ENCODE peak calls at places on chromosomes 2 and 18, in six cellular contexts. C is heart left ventricle; A is stimulated activated CD8-positive, alpha-beta memory T cell treated with anti-CD3 and anti-CD28 coated beads, Interleukin-15, amount 100 ng/mL, for 24 hours; T is LoVo; P is cardiac muscle cell; M is NCI-H2081. B is an unnamed sample.

GRCh38 chr18:42798606-42799005 is 316.9 kb downstream of the RIT2 start:
- DNase-seq in C (no peak), A (no peak), T (no peak), P (no peak), M (no peak), B (no peak)

GRCh38 chr2:140502951-140503630 is 1627.7 kb downstream of the LRP1B start:
- DNase-seq in C (no peak), A (no peak), T (peak), P (peak), M (no peak), B (no peak)

GRCh38 chr2:191746306-191746705 is 68.4 kb downstream of the NABP1 start:
- DNase-seq in C (no peak), A (no peak), T (no peak), P (no peak), M (no peak), B (no peak)

GRCh38 chr2:64062840-64063239 is 43.6 kb upstream of the VPS54 start:
- DNase-seq in C (no peak), A (no peak), T (peak), P (peak), M (no peak), B (peak)

GRCh38 chr2:205849136-205849535 is 166.8 kb downstream of the NRP2 start:
- DNase-seq in C (no peak), A (no peak), T (no peak), P (no peak), M (no peak), B (no peak)

GRCh38 chr2:48322251-48322650 is 207.7 kb upstream of the STON1 start:
- DNase-seq in C (no peak), A (no peak), T (no peak), P (no peak), M (no peak), B (no peak)

GRCh38 chr18:55406374-55407045 is 181.5 kb downstream of the TCF4 start:
- DNase-seq in C (no peak), A (no peak), T (no peak), P (no peak), M (peak), B (no peak)

GRCh38 chr2:53407363-53408080 is 360.1 kb upstream of the CHAC2 start:
- DNase-seq in C (no peak), A (no peak), T (no peak), P (no peak), M (no peak), B (no peak)

GRCh38 chr2:219142329-219142728 is 18.3 kb downstream of the NHEJ1 start:
- DNase-seq in C (no peak), A (no peak), T (no peak), P (peak), M (no peak), B (peak)

GRCh38 chr18:51191139-51191717 is 6.3 kb downstream of the MEX3C start:
- DNase-seq in C (no peak), A (no peak), T (no peak), P (no peak), M (no peak), B (no peak)

GRCh38 chr2:101696272-101697123 is 1.0 kb upstream of the MAP4K4 start:
- DNase-seq in C (peak), A (no peak), T (no peak), P (peak), M (peak), B (peak)

GRCh38 chr2:40300391-40300790 is 151.5 kb downstream of the SLC8A1 start:
- DNase-seq in C (no peak), A (no peak), T (no peak), P (no peak), M (no peak), B (no peak)

GRCh38 chr2:197042613-197043248 is 116.2 kb upstream of the PGAP1 start:
- DNase-seq in C (no peak), A (no peak), T (no peak), P (no peak), M (no peak), B (no peak)

GRCh38 chr2:237262838-237263771 is 150.9 kb downstream of the COL6A3 start:
- DNase-seq in C (no peak), A (no peak), T (no peak), P (peak), M (no peak), B (no peak)

GRCh38 chr2:75558786-75559428 is 1.8 kb downstream of the EVA1A start:
- DNase-seq in C (no peak), A (no peak), T (no peak), P (peak), M (no peak), B (no peak)

GRCh38 chr18:66461344-66461743 is 142.5 kb downstream of the CDH19 start:
- DNase-seq in C (no peak), A (no peak), T (no peak), P (no peak), M (no peak), B (no peak)

GRCh38 chr18:48842259-48843061 is 108.3 kb downstream of the SMAD7 start:
- DNase-seq in C (peak), A (no peak), T (no peak), P (peak), M (no peak), B (peak)

GRCh38 chr2:105382177-105382576 is 16.7 kb downstream of the FHL2 start:
- DNase-seq in C (no peak), A (no peak), T (no peak), P (no peak), M (no peak), B (no peak)

GRCh38 chr2:24922556-24922955 is 2.5 kb upstream of the ADCY3 start:
- DNase-seq in C (no peak), A (no peak), T (no peak), P (no peak), M (no peak), B (no peak)

GRCh38 chr2:141508086-141508749 is 622.6 kb downstream of the LRP1B start:
- DNase-seq in C (no peak), A (no peak), T (no peak), P (no peak), M (no peak), B (no peak)

GRCh38 chr2:10285578-10286198 is 17.0 kb upstream of the HPCAL1 start:
- DNase-seq in C (peak), A (no peak), T (peak), P (peak), M (peak), B (peak)

GRCh38 chr2:45020439-45020838 is 11.2 kb upstream of the SIX2 start:
- DNase-seq in C (no peak), A (no peak), T (no peak), P (no peak), M (no peak), B (no peak)

GRCh38 chr2:64792995-64793639 is 139.4 kb upstream of the SERTAD2 start:
- DNase-seq in C (no peak), A (no peak), T (no peak), P (no peak), M (no peak), B (no peak)

GRCh38 chr2:174400853-174401252 is 5.3 kb downstream of the SCRN3 start:
- DNase-seq in C (no peak), A (no peak), T (no peak), P (no peak), M (no peak), B (no peak)

GRCh38 chr2:73842739-73843019 is 13.9 kb downstream of the STAMBP start:
- DNase-seq in C (no peak), A (no peak), T (no peak), P (no peak), M (no peak), B (no peak)

GRCh38 chr2:98875081-98875728 is 60.8 kb downstream of the CRACDL start:
- DNase-seq in C (no peak), A (no peak), T (no peak), P (no peak), M (no peak), B (no peak)

GRCh38 chr2:192500550-192501200 is 305.9 kb upstream of the TMEFF2 start:
- DNase-seq in C (no peak), A (no peak), T (peak), P (peak), M (no peak), B (peak)

GRCh38 chr18:64972545-64972944 is 778.3 kb upstream of the CDH7 start:
- DNase-seq in C (no peak), A (no peak), T (no peak), P (no peak), M (no peak), B (no peak)

GRCh38 chr18:58041633-58042032 is 2.4 kb upstream of the NEDD4L start:
- DNase-seq in C (no peak), A (no peak), T (peak), P (peak), M (no peak), B (no peak)

GRCh38 chr2:20465716-20466391 is 19.0 kb downstream of the RHOB start:
- DNase-seq in C (no peak), A (no peak), T (no peak), P (no peak), M (peak), B (no peak)

GRCh38 chr2:241563031-241563507 is 4.5 kb downstream of the BOK start:
- DNase-seq in C (no peak), A (no peak), T (no peak), P (no peak), M (no peak), B (no peak)